ENCODE peak calls at places on chromosome 1, in ten cellular contexts. L, B, R, E, D, Z, F, I, K and X are unnamed samples.

GRCh38 chr1:33015216-33015615 is 21.5 kb downstream of the AK2 start:
- DNase-seq in L (no peak), B (no peak), R (no peak), E (no peak), D (no peak), Z (no peak), F (no peak), I (no peak), K (no peak), X (no peak)

GRCh38 chr1:165907256-165907857 is 79.9 kb downstream of the UCK2 start:
- DNase-seq in L (no peak), B (no peak), R (no peak), E (no peak), D (no peak), Z (no peak), F (no peak), I (no peak), K (no peak), X (no peak)

GRCh38 chr1:12851779-12852178 is 3.3 kb upstream of the HNRNPCL1 start:
- DNase-seq in L (no peak), B (no peak), R (no peak), E (no peak), D (no peak), Z (no peak), F (peak; percentile 5), I (no peak), K (no peak), X (no peak)

GRCh38 chr1:244461254-244462071 is at the start of gene CATSPERE:
- DNase-seq in L (peak; percentile 88), B (peak; percentile 70), R (peak; percentile 83), E (peak; percentile 50), D (peak; percentile 67), Z (peak; percentile 50), F (peak; percentile 10), I (peak; percentile 59), K (no peak), X (peak; percentile 89)

GRCh38 chr1:112358798-112359408 is 37.1 kb upstream of the CTTNBP2NL start:
- DNase-seq in L (peak; percentile 19), B (peak; percentile 57), R (no peak), E (no peak), D (no peak), Z (no peak), F (peak; percentile 25), I (no peak), K (no peak), X (peak; percentile 83)

GRCh38 chr1:88029142-88029541 is 654.9 kb upstream of the PKN2 start:
- DNase-seq in L (no peak), B (peak; percentile 13), R (no peak), E (no peak), D (no peak), Z (no peak), F (no peak), I (no peak), K (no peak), X (peak; percentile 62)

GRCh38 chr1:45552309-45552708 is 1.7 kb downstream of the AKR1A1 start:
- DNase-seq in L (peak; percentile 24), B (no peak), R (no peak), E (no peak), D (no peak), Z (no peak), F (no peak), I (no peak), K (peak; percentile 69), X (no peak)

GRCh38 chr1:159421821-159422220 is 10.2 kb upstream of the OR10J4 start:
- DNase-seq in L (no peak), B (no peak), R (no peak), E (no peak), D (no peak), Z (no peak), F (no peak), I (no peak), K (no peak), X (no peak)

GRCh38 chr1:241837901-241838300 is 10.1 kb upstream of the EXO1 start:
- DNase-seq in L (no peak), B (peak; percentile 53), R (no peak), E (no peak), D (no peak), Z (no peak), F (peak; percentile 56), I (no peak), K (no peak), X (peak; percentile 77)